ENCODE peak calls at places on chromosomes 5 and 9, in eight cellular contexts. G is HCT116, W is GM23248, T is neuronal stem cell, Y is psoas muscle, S is skeletal muscle cell, E is left colon, D is left ventricle myocardium inferior. F is an unnamed sample.

GRCh38 chr9:137973829-137974416 is 96.3 kb downstream of the CACNA1B start:
- DNase-seq in Y (no peak), G (no peak), D (no peak), T (no peak), W (no peak), E (no peak), S (no peak), F (no peak)

GRCh38 chr5:170903075-170903474 is 41.3 kb downstream of the RANBP17 start:
- DNase-seq in G (no peak), Y (no peak), T (no peak), E (no peak), W (no peak), D (no peak), S (no peak), F (no peak)

GRCh38 chr5:99815-100214 is 7.8 kb downstream of the PLEKHG4B start:
- DNase-seq in E (no peak), D (no peak), Y (no peak), T (no peak), S (no peak), G (no peak), W (no peak), F (no peak)

GRCh38 chr5:177503351-177504085 is 6.1 kb downstream of the DOK3 start:
- DNase-seq in S (no peak), Y (no peak), G (no peak), T (no peak), W (no peak), D (no peak), E (no peak), F (no peak)

GRCh38 chr5:174793684-174794328 is 69.4 kb downstream of the MSX2 start:
- DNase-seq in T (peak), D (peak), E (no peak), W (peak), G (peak), Y (peak), S (no peak), F (peak)

GRCh38 chr9:83701769-83702168 is 6.0 kb downstream of the UBQLN1 start:
- DNase-seq in D (no peak), W (peak), Y (no peak), E (no peak), S (peak), T (no peak), G (no peak), F (peak)

GRCh38 chr9:101354143-101354764 is 30.6 kb downstream of the BAAT start:
- DNase-seq in Y (no peak), D (no peak), T (no peak), E (peak), S (no peak), W (peak), G (no peak), F (no peak)

GRCh38 chr5:120155873-120156272 is 308.2 kb upstream of the PRR16 start:
- DNase-seq in W (no peak), T (no peak), S (no peak), D (no peak), Y (no peak), E (no peak), G (no peak), F (no peak)

GRCh38 chr5:16461782-16462181 is 3.8 kb downstream of the ZNF622 start:
- DNase-seq in S (peak), W (peak), E (no peak), G (no peak), D (no peak), T (no peak), Y (no peak), F (peak)

GRCh38 chr9:132040808-132041207 is 38.9 kb downstream of the MED27 start:
- DNase-seq in G (no peak), S (no peak), Y (no peak), W (no peak), T (no peak), E (no peak), D (no peak), F (no peak)

GRCh38 chr5:143887901-143888648 is 76.1 kb downstream of the HMHB1 start:
- DNase-seq in E (no peak), G (no peak), T (no peak), Y (no peak), D (no peak), W (peak), S (peak), F (peak)

GRCh38 chr5:176396330-176396729 is 7.8 kb downstream of the HIGD2A start:
- DNase-seq in T (no peak), E (no peak), D (no peak), S (no peak), G (no peak), Y (no peak), W (no peak), F (no peak)

GRCh38 chr5:129271309-129271708 is 176.8 kb downstream of the ISOC1 start:
- DNase-seq in G (peak), S (no peak), T (no peak), W (no peak), Y (no peak), D (no peak), E (no peak), F (no peak)

GRCh38 chr5:167049043-167049663 is 1242.3 kb upstream of the WWC1 start:
- DNase-seq in S (no peak), T (no peak), E (no peak), G (peak), D (no peak), W (peak), Y (no peak), F (peak)

GRCh38 chr5:169050146-169050571 is 250.8 kb downstream of the SLIT3 start:
- DNase-seq in E (no peak), Y (no peak), G (no peak), T (no peak), W (peak), D (no peak), S (no peak), F (peak)

GRCh38 chr5:141475625-141476131 is at the start of gene PCDHGC3:
- DNase-seq in E (peak), Y (peak), T (no peak), D (peak), G (no peak), S (peak), W (peak), F (peak)

GRCh38 chr5:10690460-10690859 is 70.6 kb downstream of the DAP start:
- DNase-seq in T (no peak), E (no peak), S (no peak), W (no peak), G (no peak), Y (no peak), D (no peak), F (no peak)

GRCh38 chr5:167861134-167861930 is 430.1 kb upstream of the WWC1 start:
- DNase-seq in W (peak), T (peak), S (no peak), D (no peak), Y (peak), G (no peak), E (no peak), F (peak)

GRCh38 chr9:131008909-131009618 is at the start of gene LAMC3:
- DNase-seq in E (no peak), W (peak), S (no peak), G (no peak), Y (no peak), D (no peak), T (no peak), F (no peak)

GRCh38 chr5:145859451-145859850 is 13.4 kb downstream of the GRXCR2 start:
- DNase-seq in G (no peak), S (no peak), D (no peak), E (no peak), T (no peak), W (no peak), Y (no peak), F (no peak)

GRCh38 chr5:2752875-2753435 is 1.5 kb upstream of the IRX2 start:
- DNase-seq in D (no peak), E (no peak), T (no peak), S (no peak), Y (no peak), G (no peak), W (peak), F (no peak)

GRCh38 chr9:77929942-77930341 is 101.7 kb downstream of the GNAQ start:
- DNase-seq in S (no peak), D (no peak), T (no peak), E (no peak), G (no peak), W (no peak), Y (no peak), F (no peak)

GRCh38 chr9:88814521-88815101 is 176.7 kb upstream of the S1PR3 start:
- DNase-seq in D (peak), T (no peak), E (no peak), S (peak), Y (peak), G (no peak), W (peak), F (peak)

GRCh38 chr9:129875181-129875611 is 39.9 kb downstream of the USP20 start:
- DNase-seq in S (no peak), W (no peak), T (no peak), Y (no peak), D (no peak), E (no peak), G (no peak), F (no peak)

GRCh38 chr5:14958196-14958595 is 86.6 kb upstream of the ANKH start:
- DNase-seq in S (peak), W (peak), D (no peak), G (no peak), E (no peak), Y (no peak), T (no peak), F (no peak)

GRCh38 chr5:94692610-94693009 is 74.1 kb downstream of the SLF1 start:
- DNase-seq in E (no peak), W (no peak), D (no peak), Y (no peak), G (no peak), S (no peak), T (no peak), F (no peak)

GRCh38 chr5:177545487-177546261 is 8.7 kb downstream of the FAM193B start:
- DNase-seq in Y (peak), S (peak), W (peak), E (peak), T (no peak), D (peak), G (no peak), F (peak)

GRCh38 chr5:57776035-57776434 is 293.4 kb upstream of the ACTBL2 start:
- DNase-seq in S (no peak), G (no peak), E (no peak), W (no peak), T (no peak), D (no peak), Y (no peak), F (no peak)

GRCh38 chr9:17342696-17343095 is 207.9 kb downstream of the CNTLN start:
- DNase-seq in G (no peak), S (no peak), Y (no peak), E (no peak), D (no peak), T (peak), W (no peak), F (no peak)

GRCh38 chr5:122089614-122090013 is 11.6 kb upstream of the LOX start:
- DNase-seq in Y (no peak), S (peak), G (no peak), T (no peak), E (no peak), W (peak), D (no peak), F (peak)

GRCh38 chr9:128552744-128553221 is 396 bp downstream of the SPTAN1 start:
- DNase-seq in E (peak), Y (peak), W (peak), D (peak), G (no peak), S (no peak), T (peak), F (peak)

GRCh38 chr5:116658141-116658540 is 83.5 kb upstream of the SEMA6A start:
- DNase-seq in G (no peak), S (no peak), E (no peak), D (no peak), W (no peak), Y (no peak), T (no peak), F (no peak)

GRCh38 chr9:111940697-111941096 is 44.1 kb downstream of the UGCG start:
- DNase-seq in Y (no peak), W (peak), G (no peak), D (no peak), T (no peak), S (no peak), E (no peak), F (no peak)

GRCh38 chr5:153939101-153939500 is 99.6 kb downstream of the FAM114A2 start:
- DNase-seq in G (no peak), D (no peak), E (no peak), Y (no peak), T (no peak), S (no peak), W (no peak), F (no peak)

GRCh38 chr5:891837-892389 is 688 bp downstream of the BRD9 start:
- DNase-seq in D (no peak), W (peak), T (no peak), S (no peak), Y (no peak), G (no peak), E (no peak), F (peak)

GRCh38 chr9:115373000-115373709 is 255.2 kb upstream of the TNC start:
- DNase-seq in T (no peak), D (no peak), S (peak), E (no peak), Y (no peak), G (peak), W (peak), F (peak)

GRCh38 chr5:142810891-142811290 is 40.7 kb downstream of the ARHGAP26 start:
- DNase-seq in S (no peak), W (no peak), G (no peak), T (no peak), Y (no peak), D (no peak), E (no peak), F (no peak)

GRCh38 chr5:74414228-74414627 is 226.3 kb downstream of the ENC1 start:
- DNase-seq in S (no peak), Y (no peak), D (no peak), T (no peak), W (no peak), G (no peak), E (no peak), F (no peak)